ENCODE peak calls at places on chromosomes 3 and 15, in nine cellular contexts. U, G, I, K, W, V, C, M and B are unnamed samples.

GRCh38 chr3:134320749-134321148 is 53.5 kb downstream of the AMOTL2 start:
- DNase-seq in U (peak; percentile 76), G (no peak), I (peak; percentile 74), K (no peak), W (no peak), V (no peak), C (no peak), M (peak; percentile 60), B (no peak)

GRCh38 chr3:142495103-142495502 is 47.3 kb upstream of the XRN1 start:
- DNase-seq in U (peak; percentile 75), G (no peak), I (no peak), K (no peak), W (no peak), V (no peak), C (no peak), M (no peak), B (no peak)

GRCh38 chr15:77607111-77607893 is 25.4 kb downstream of the LINGO1 start:
- DNase-seq in U (no peak), G (peak; percentile 49), I (peak; percentile 79), K (no peak), W (no peak), V (no peak), C (no peak), M (no peak), B (peak; percentile 80)

GRCh38 chr15:93245616-93246122 is 156.7 kb upstream of the RGMA start:
- DNase-seq in U (no peak), G (no peak), I (no peak), K (no peak), W (no peak), V (no peak), C (no peak), M (no peak), B (no peak)

GRCh38 chr3:193805448-193805847 is 212.4 kb downstream of the OPA1 start:
- DNase-seq in U (peak; percentile 99), G (peak; percentile 90), I (peak; percentile 62), K (peak; percentile 47), W (no peak), V (no peak), C (no peak), M (peak; percentile 77), B (no peak)

GRCh38 chr15:48897144-48897814 is 19.3 kb downstream of the EID1 start:
- DNase-seq in U (no peak), G (peak; percentile 47), I (peak; percentile 85), K (no peak), W (peak; percentile 52), V (no peak), C (no peak), M (no peak), B (peak; percentile 27)

GRCh38 chr15:44149224-44149623 is 45.8 kb downstream of the FRMD5 start:
- DNase-seq in U (no peak), G (no peak), I (no peak), K (no peak), W (no peak), V (no peak), C (no peak), M (no peak), B (no peak)

GRCh38 chr3:130378677-130379191 is 33.3 kb downstream of the COL6A5 start:
- DNase-seq in U (no peak), G (no peak), I (no peak), K (no peak), W (no peak), V (no peak), C (no peak), M (no peak), B (no peak)

GRCh38 chr3:8201011-8201410 is 300.6 kb upstream of the LMCD1 start:
- DNase-seq in U (no peak), G (no peak), I (no peak), K (no peak), W (no peak), V (no peak), C (no peak), M (no peak), B (no peak)

GRCh38 chr15:38072507-38073277 is 138.3 kb downstream of the TMCO5A start:
- DNase-seq in U (peak; percentile 82), G (peak; percentile 83), I (peak; percentile 86), K (peak; percentile 84), W (peak; percentile 98), V (peak; percentile 93), C (peak; percentile 92), M (peak; percentile 76), B (peak; percentile 96)

GRCh38 chr3:143222505-143222904 is 102.9 kb downstream of the CHST2 start:
- DNase-seq in U (no peak), G (no peak), I (peak; percentile 31), K (no peak), W (no peak), V (no peak), C (no peak), M (no peak), B (no peak)

GRCh38 chr3:162022931-162023330 is 526.3 kb downstream of the OTOL1 start:
- DNase-seq in U (no peak), G (no peak), I (no peak), K (no peak), W (no peak), V (no peak), C (no peak), M (no peak), B (no peak)

GRCh38 chr3:103440539-103441113 is 1005.8 kb downstream of the ZPLD1 start:
- DNase-seq in U (peak; percentile 46), G (no peak), I (no peak), K (no peak), W (peak; percentile 28), V (peak; percentile 16), C (peak; percentile 2), M (peak; percentile 29), B (peak; percentile 5)

GRCh38 chr3:81743096-81744025 is 18.1 kb downstream of the GBE1 start:
- DNase-seq in U (peak; percentile 96), G (peak; percentile 21), I (peak; percentile 96), K (no peak), W (peak; percentile 8), V (no peak), C (no peak), M (peak; percentile 62), B (no peak)

GRCh38 chr15:69141286-69141701 is 19.1 kb upstream of the GLCE start:
- DNase-seq in U (peak; percentile 55), G (peak; percentile 46), I (peak; percentile 20), K (peak; percentile 57), W (no peak), V (no peak), C (no peak), M (no peak), B (no peak)

GRCh38 chr15:40909662-40910625 is 15.7 kb downstream of the VPS18 start:
- DNase-seq in U (no peak), G (no peak), I (peak; percentile 54), K (peak; percentile 70), W (no peak), V (no peak), C (no peak), M (no peak), B (peak; percentile 51)

DNA sequence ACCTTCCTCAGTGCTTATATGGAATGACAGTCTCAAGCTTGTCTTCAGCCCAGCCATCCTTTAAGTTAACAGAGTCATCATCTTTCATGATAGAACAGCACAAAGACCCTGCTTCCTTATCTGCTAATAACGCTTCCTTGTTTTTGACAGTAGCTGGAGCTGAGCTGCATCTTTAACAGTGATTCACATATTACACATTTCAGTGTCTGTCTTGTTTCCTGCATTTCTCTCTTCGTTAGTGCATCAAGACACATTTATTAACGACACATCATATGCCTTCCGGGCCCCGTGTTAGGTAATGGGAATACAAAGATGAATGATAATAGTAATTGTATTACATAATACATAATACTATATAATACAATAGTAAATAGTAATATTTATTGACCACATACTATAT is 30.2 kb upstream of the GREM1 start:
- DNase-seq in U (peak; percentile 68), G (no peak), I (peak; percentile 84), K (no peak), W (no peak), V (no peak), C (no peak), M (no peak), B (no peak)
- TF ChIP-seq EZH2phosphoT487 in U (no peak), G (no peak), I (no peak), K (no peak), W (no peak), V (no peak), C (no peak), M (no peak), B (no peak)

GRCh38 chr3:9646800-9647152 is 2.5 kb upstream of the MTMR14 start:
- DNase-seq in U (no peak), G (no peak), I (no peak), K (no peak), W (no peak), V (no peak), C (no peak), M (no peak), B (no peak)
- H3K4me2 ChIP-seq in U (no peak overlapping the region), G (no peak overlapping the region), I (no peak overlapping the region), K (no peak overlapping the region), W (no peak overlapping the region), V (no peak overlapping the region), C (no peak overlapping the region), M (no peak overlapping the region), B (no peak overlapping the region)

DNA sequence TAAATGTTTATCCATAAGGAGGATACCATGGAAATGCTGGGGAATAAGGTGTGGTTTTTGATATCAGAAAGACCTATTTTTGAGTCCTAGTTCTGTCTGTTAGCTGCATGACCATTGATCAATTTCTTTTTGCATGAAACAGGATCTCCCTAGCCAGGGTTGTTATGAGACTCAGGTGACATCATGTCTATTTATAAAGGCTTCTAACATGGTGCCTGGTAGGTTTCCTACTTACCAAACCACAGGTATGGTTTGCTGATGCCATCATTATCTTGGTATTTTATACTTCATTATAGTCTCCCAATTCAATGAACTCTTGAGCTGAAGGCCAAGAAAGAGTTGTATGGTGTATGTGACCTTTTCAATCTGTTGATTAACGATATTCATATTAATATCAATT is 144.0 kb downstream of the CLSTN2 start:
- DNase-seq in U (no peak), G (no peak), I (no peak), K (no peak), W (no peak), V (peak; percentile 51), C (no peak), M (no peak), B (no peak)
- TF ChIP-seq EZH2phosphoT487 in U (no peak), G (no peak), I (no peak), K (no peak), W (no peak), V (no peak), C (no peak), M (no peak), B (no peak)

GRCh38 chr3:181383201-181383600 is 328.5 kb upstream of the SOX2 start:
- DNase-seq in U (no peak), G (no peak), I (no peak), K (no peak), W (no peak), V (no peak), C (no peak), M (no peak), B (no peak)
- H3K4me2 ChIP-seq in U (no peak overlapping the region), G (no peak overlapping the region), I (no peak overlapping the region), K (no peak overlapping the region), W (peak overlapping the region; percentile 36), V (no peak overlapping the region), C (peak overlapping the region; percentile 52), M (no peak overlapping the region), B (peak overlapping the region; percentile 49)